ENCODE peak calls at places on chromosome 4, in five cellular contexts. G is hepatic stellate cell; W is BJ; K is stimulated activated CD4-positive, alpha-beta T cell treated with anti-CD3 and anti-CD28 coated beads, Interleukin-12 subunit alpha, Interleukin-12 subunit beta, amount 100 ng/mL, for 24 hours; S is AG10803. F is an unnamed sample.

GRCh38 chr4:15149842-15150592 is 147.7 kb downstream of the CPEB2 start:
- DNase-seq in W (peak), G (peak), S (peak), K (no peak), F (peak)

GRCh38 chr4:17623451-17624001 is 9.1 kb downstream of the MED28 start:
- DNase-seq in G (no peak), W (peak), S (peak), K (no peak), F (no peak)

GRCh38 chr4:133565379-133565778 is 416.3 kb downstream of the PCDH10 start:
- DNase-seq in S (no peak), W (no peak), K (no peak), G (no peak), F (peak)

GRCh38 chr4:169665039-169665732 is 44.8 kb downstream of the CLCN3 start:
- DNase-seq in G (no peak), K (no peak), S (no peak), W (no peak), F (no peak)

GRCh38 chr4:16544251-16544721 is 318.0 kb upstream of the TAPT1 start:
- DNase-seq in K (no peak), W (no peak), S (peak), G (no peak), F (no peak)

GRCh38 chr4:68369474-68369805 is 19.6 kb upstream of the YTHDC1 start:
- DNase-seq in W (no peak), G (no peak), S (peak), K (no peak), F (peak)

GRCh38 chr4:149754526-149754925 is 61.1 kb downstream of the IQCM start:
- DNase-seq in K (no peak), S (peak), W (no peak), G (peak), F (peak)

GRCh38 chr4:101701551-101701950 is 89.0 kb upstream of the BANK1 start:
- DNase-seq in S (no peak), G (no peak), W (no peak), K (no peak), F (no peak)

GRCh38 chr4:77734928-77735327 is 84.2 kb downstream of the CNOT6L start:
- DNase-seq in S (peak), W (peak), G (peak), K (no peak), F (peak)

GRCh38 chr4:13298655-13299054 is 185.5 kb downstream of the RAB28 start:
- DNase-seq in W (no peak), S (no peak), K (no peak), G (no peak), F (no peak)

GRCh38 chr4:53854991-53855885 is 209.2 kb downstream of the CHIC2 start:
- DNase-seq in S (peak), W (peak), G (peak), K (no peak), F (no peak)

GRCh38 chr4:52856802-52857201 is 5.3 kb upstream of the RASL11B start:
- DNase-seq in W (no peak), S (no peak), G (no peak), K (no peak), F (no peak)

GRCh38 chr4:31692407-31692940 is 972.3 kb downstream of the PCDH7 start:
- DNase-seq in G (no peak), S (no peak), W (no peak), K (no peak), F (no peak)

GRCh38 chr4:37008199-37008598 is 236.3 kb upstream of the NWD2 start:
- DNase-seq in S (no peak), W (no peak), G (no peak), K (no peak), F (no peak)

GRCh38 chr4:169795585-169795984 is 37.8 kb upstream of the HPF1 start:
- DNase-seq in G (no peak), S (peak), W (no peak), K (no peak), F (peak)

GRCh38 chr4:41264212-41264611 is 7.5 kb downstream of the UCHL1 start:
- DNase-seq in W (no peak), S (no peak), K (no peak), G (no peak), F (no peak)

GRCh38 chr4:8707045-8707781 is 114.6 kb downstream of the CPZ start:
- DNase-seq in G (no peak), W (no peak), K (no peak), S (no peak), F (no peak)

GRCh38 chr4:40190880-40191815 is 5.7 kb upstream of the RHOH start:
- DNase-seq in W (no peak), S (no peak), K (no peak), G (no peak), F (no peak)

GRCh38 chr4:66693694-66694093 is 851.6 kb downstream of the CENPC start:
- DNase-seq in S (no peak), W (no peak), G (no peak), K (no peak), F (peak)